ENCODE peak calls at places on chromosomes 4 and X, in nine cellular contexts. R is dorsolateral prefrontal cortex, W is mucosa of descending colon, A is fibroblast of pulmonary artery, H is left lung, Z is SJSA1, T is vagina, J is choroid plexus epithelial cell, F is small intestine. Y is an unnamed sample.

GRCh38 chr4:25783943-25784342 is 78.8 kb downstream of the SEL1L3 start:
- DNase-seq in W (no peak), H (no peak), R (no peak), J (no peak), Z (no peak), F (no peak), A (peak; percentile 64), T (no peak), Y (no peak)

GRCh38 chr4:14539246-14539645 is 463.0 kb upstream of the CPEB2 start:
- DNase-seq in R (no peak), Z (no peak), A (no peak), J (no peak), F (no peak), H (no peak), W (no peak), T (no peak), Y (no peak)

GRCh38 chrX:40058719-40059118 is 39.0 kb downstream of the BCOR start:
- DNase-seq in H (peak; percentile 57), A (no peak), Z (no peak), R (no peak), J (no peak), F (peak; percentile 63), W (no peak), T (no peak), Y (no peak)

GRCh38 chr4:186701273-186701672 is 22.4 kb downstream of the FAT1 start:
- DNase-seq in A (peak; percentile 85), F (peak; percentile 31), R (no peak), Z (peak; percentile 69), H (no peak), T (no peak), J (peak; percentile 51), W (peak; percentile 55), Y (peak; percentile 60)

GRCh38 chr4:106051496-106051895 is 156.2 kb downstream of the NPNT start:
- DNase-seq in T (no peak), H (no peak), A (no peak), F (no peak), J (no peak), R (no peak), Z (no peak), W (no peak), Y (no peak)

GRCh38 chr4:128528793-128529553 is 241.4 kb upstream of the PGRMC2 start:
- DNase-seq in F (no peak), A (peak; percentile 97), J (peak; percentile 99), H (no peak), T (no peak), Z (peak; percentile 91), W (no peak), R (no peak), Y (peak; percentile 96)

GRCh38 chr4:152118819-152119553 is 358.2 kb upstream of the GATB start:
- DNase-seq in W (no peak), H (no peak), Z (no peak), F (no peak), J (no peak), R (no peak), T (peak; percentile 80), A (no peak), Y (no peak)

GRCh38 chrX:136185409-136186022 is 38.2 kb downstream of the FHL1 start:
- DNase-seq in Z (no peak), W (no peak), H (no peak), T (no peak), F (no peak), J (peak; percentile 49), R (no peak), A (peak; percentile 56), Y (no peak)

GRCh38 chr4:140255467-140255866 is 101.5 kb upstream of the MAML3 start:
- DNase-seq in A (peak; percentile 39), J (peak; percentile 40), W (no peak), Z (no peak), H (no peak), T (no peak), R (no peak), F (no peak), Y (no peak)

GRCh38 chr4:165177725-165178666 is 29.4 kb upstream of the KLHL2 start:
- DNase-seq in W (no peak), J (no peak), Z (no peak), T (no peak), H (no peak), A (no peak), F (no peak), R (no peak), Y (no peak)

GRCh38 chr4:7758444-7758815 is 181.2 kb downstream of the AFAP1 start:
- DNase-seq in J (no peak), F (no peak), Z (no peak), R (no peak), H (no peak), W (peak; percentile 8), T (no peak), A (no peak), Y (no peak)

GRCh38 chrX:129980043-129980442 is 2.4 kb upstream of the BCORL1 start:
- DNase-seq in J (no peak), Z (no peak), R (peak; percentile 8), A (no peak), H (peak; percentile 46), F (no peak), W (peak; percentile 67), T (no peak), Y (no peak)

GRCh38 chrX:151552721-151553120 is 10.8 kb upstream of the PASD1 start:
- DNase-seq in W (no peak), J (no peak), T (no peak), Z (no peak), R (no peak), H (no peak), A (no peak), F (no peak), Y (no peak)

GRCh38 chrX:257681-258289 is 23.4 kb upstream of the PLCXD1 start:
- DNase-seq in J (no peak), T (no peak), Z (no peak), R (no peak), H (no peak), F (no peak), W (peak; percentile 31), A (no peak), Y (no peak)

GRCh38 chrX:45743081-45743533 is 542.4 kb upstream of the DIPK2B start:
- DNase-seq in H (no peak), A (peak; percentile 22), T (no peak), R (no peak), F (no peak), Z (peak; percentile 48), W (no peak), J (peak; percentile 53), Y (no peak)

GRCh38 chrX:151970661-151971060 is 3.8 kb downstream of the GABRE start:
- DNase-seq in H (peak; percentile 78), W (peak; percentile 60), A (peak; percentile 94), Z (peak; percentile 84), T (no peak), J (peak; percentile 89), R (no peak), F (no peak), Y (peak; percentile 81)

GRCh38 chrX:18173494-18174180 is 47.0 kb downstream of the BEND2 start:
- DNase-seq in J (no peak), A (no peak), H (no peak), F (no peak), R (no peak), Z (no peak), W (no peak), T (no peak), Y (no peak)

GRCh38 chr4:80529021-80529420 is 193.5 kb downstream of the CFAP299 start:
- DNase-seq in A (peak; percentile 6), Z (no peak), J (no peak), F (no peak), R (no peak), T (no peak), H (no peak), W (no peak), Y (no peak)

GRCh38 chrX:122868626-122869025 is 315.5 kb upstream of the GRIA3 start:
- DNase-seq in H (no peak), A (no peak), J (peak; percentile 4), Z (no peak), W (no peak), T (no peak), R (no peak), F (no peak), Y (peak; percentile 25)

GRCh38 chr4:40750461-40751258 is 905 bp downstream of the NSUN7 start:
- DNase-seq in T (no peak), W (no peak), F (peak; percentile 57), A (no peak), J (no peak), R (no peak), Z (no peak), H (no peak), Y (no peak)
- H3K4me3 ChIP-seq in T (peak overlapping the region; percentile 54), W (peak overlapping the region; percentile 33), F (peak overlapping the region; percentile 76), A (peak overlapping the region; percentile 33), J (peak overlapping the region; percentile 47), R (peak overlapping the region; percentile 60), Z (no peak overlapping the region), H (peak overlapping the region; percentile 56), Y (peak overlapping the region; percentile 43)

DNA sequence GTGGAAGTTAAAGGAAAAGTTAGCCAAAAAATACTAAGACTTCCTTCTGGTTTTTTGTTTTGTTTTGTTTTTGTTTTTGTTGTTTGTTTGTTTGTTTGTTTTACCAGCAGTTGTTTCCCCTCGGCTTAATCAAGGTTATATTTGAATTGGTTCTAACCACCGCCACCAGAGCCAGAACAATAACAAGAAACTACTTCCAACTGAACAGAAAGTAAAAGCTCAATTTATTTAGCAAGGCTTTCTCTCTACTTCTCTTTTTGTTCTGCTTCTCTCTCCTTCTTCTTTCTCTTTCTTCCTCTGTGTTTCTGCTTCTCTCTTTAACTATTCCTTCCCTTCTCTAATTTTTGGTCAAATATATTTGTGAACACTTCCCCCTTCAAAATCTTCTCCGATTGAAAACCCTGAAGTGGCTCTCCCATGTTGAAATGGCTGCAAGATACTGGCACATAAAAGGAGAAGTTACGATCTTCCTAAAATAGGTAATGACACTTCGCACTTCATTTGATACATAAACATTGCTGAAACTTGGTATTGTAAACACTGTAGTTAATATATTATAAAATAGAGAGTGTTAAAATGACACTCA is 1195.9 kb upstream of the PRKX start:
- DNase-seq in Z (no peak), J (no peak), T (no peak), A (no peak), W (no peak), F (no peak), R (no peak), H (no peak), Y (no peak)
- H3K4me3 ChIP-seq in Z (no peak overlapping the region), J (no peak overlapping the region), T (no peak overlapping the region), A (no peak overlapping the region), W (no peak overlapping the region), F (no peak overlapping the region), R (no peak overlapping the region), H (no peak overlapping the region), Y (no peak overlapping the region)

GRCh38 chr4:3484057-3484973 is 21.2 kb downstream of the DOK7 start:
- DNase-seq in F (peak; percentile 49), Z (no peak), R (peak; percentile 63), A (no peak), W (peak; percentile 78), J (no peak), H (no peak), T (no peak), Y (no peak)
- H3K4me3 ChIP-seq in F (no peak overlapping the region), Z (no peak overlapping the region), R (no peak overlapping the region), A (no peak overlapping the region), W (no peak overlapping the region), J (no peak overlapping the region), H (no peak overlapping the region), T (no peak overlapping the region), Y (no peak overlapping the region)

GRCh38 chr4:162163892-162164759 is at the start of gene FSTL5:
- DNase-seq in W (peak; percentile 63), Z (no peak), J (peak; percentile 81), T (no peak), H (peak; percentile 45), A (peak; percentile 30), F (peak; percentile 12), R (peak; percentile 96), Y (peak; percentile 7)
- H3K4me3 ChIP-seq in W (no peak within 1 kb of the TSS), Z (no peak within 1 kb of the TSS), J (peak within 1 kb of the TSS; percentile 67), T (peak within 1 kb of the TSS; percentile 34), H (peak within 1 kb of the TSS; percentile 27), A (peak within 1 kb of the TSS; percentile 37), F (no peak within 1 kb of the TSS), R (peak within 1 kb of the TSS; percentile 65), Y (peak within 1 kb of the TSS; percentile 57)